ENCODE peak calls at places on chromosomes 11 and 22, in four cellular contexts. L is HepG2, V is HEK293T, H is GM12878. O is an unnamed sample.

GRCh38 chr22:37051629-37052385 is at the start of gene KCTD17:
- DNase-seq in L (no peak), V (peak; percentile 95), H (no peak), O (peak; percentile 38)

GRCh38 chr11:125569913-125570621 is 790 bp downstream of the EI24 start:
- DNase-seq in L (no peak), V (no peak), H (no peak), O (no peak)

GRCh38 chr11:61362542-61362875 is 335 bp downstream of the TMEM138 start:
- DNase-seq in L (peak; percentile 35), V (peak; percentile 27), H (no peak), O (no peak)

GRCh38 chr11:111604392-111605009 is 2.3 kb downstream of the SIK2 start:
- DNase-seq in L (peak; percentile 61), V (peak; percentile 42), H (peak; percentile 23), O (peak; percentile 32)

GRCh38 chr22:32721328-32722180 is 80.0 kb upstream of the TIMP3 start:
- DNase-seq in L (peak; percentile 20), V (no peak), H (no peak), O (no peak)

GRCh38 chr11:128530119-128531091 is 57.0 kb downstream of the ETS1 start:
- DNase-seq in L (no peak), V (no peak), H (no peak), O (no peak)

GRCh38 chr11:17293308-17293707 is 16.8 kb downstream of the NUCB2 start:
- DNase-seq in L (no peak), V (no peak), H (no peak), O (no peak)

GRCh38 chr11:75737314-75737713 is 19.7 kb downstream of the MOGAT2 start:
- DNase-seq in L (no peak), V (no peak), H (no peak), O (no peak)

GRCh38 chr11:69611548-69612526 is 29.1 kb upstream of the CCND1 start:
- DNase-seq in L (no peak), V (no peak), H (no peak), O (no peak)

GRCh38 chr11:121372671-121373429 is 79.3 kb upstream of the SORL1 start:
- DNase-seq in L (no peak), V (no peak), H (peak; percentile 82), O (peak; percentile 83)

GRCh38 chr11:92932023-92932422 is 37.4 kb upstream of the MTNR1B start:
- DNase-seq in L (no peak), V (no peak), H (no peak), O (no peak)

GRCh38 chr11:20309626-20310025 is 53.9 kb upstream of the HTATIP2 start:
- DNase-seq in L (no peak), V (no peak), H (no peak), O (no peak)

GRCh38 chr11:34830035-34830434 is 86.1 kb downstream of the APIP start:
- DNase-seq in L (no peak), V (no peak), H (no peak), O (no peak)

GRCh38 chr22:33867118-33867863 is 53.0 kb downstream of the LARGE1 start:
- DNase-seq in L (peak; percentile 48), V (no peak), H (no peak), O (no peak)

GRCh38 chr11:121535122-121535796 is 82.5 kb upstream of the SORL1-AS1 start:
- DNase-seq in L (no peak), V (no peak), H (no peak), O (no peak)

GRCh38 chr22:40030026-40030756 is 35.4 kb downstream of the FAM83F start:
- DNase-seq in L (no peak), V (no peak), H (no peak), O (no peak)

GRCh38 chr22:24506802-24507438 is 11.8 kb downstream of the UPB1 start:
- DNase-seq in L (peak; percentile 75), V (no peak), H (no peak), O (no peak)

GRCh38 chr11:117221775-117222517 is 9.9 kb downstream of the PCSK7 start:
- DNase-seq in L (no peak), V (no peak), H (no peak), O (no peak)

GRCh38 chr11:35791088-35791958 is 128.7 kb downstream of the TRIM44 start:
- DNase-seq in L (no peak), V (no peak), H (no peak), O (no peak)

GRCh38 chr22:43887391-43887790 is 4.4 kb downstream of the PNPLA5 start:
- DNase-seq in L (no peak), V (no peak), H (no peak), O (no peak)
- TF ChIP-seq SUZ12 in L (no peak), V (no peak), H (no peak), O (no peak)

GRCh38 chr11:71370895-71371673 is 77.1 kb downstream of the DHCR7 start:
- DNase-seq in L (no peak), V (no peak), H (no peak), O (peak; percentile 3)

GRCh38 chr11:71370020-71370747 is 78.0 kb downstream of the DHCR7 start:
- DNase-seq in L (no peak), V (no peak), H (no peak), O (no peak)

GRCh38 chr11:71371674-71372069 is 76.5 kb downstream of the DHCR7 start:
- DNase-seq in L (no peak), V (no peak), H (no peak), O (no peak)

GRCh38 chr11:71372693-71373657 is 75.2 kb downstream of the DHCR7 start:
- DNase-seq in L (peak; percentile 26), V (no peak), H (peak; percentile 53), O (peak; percentile 15)

GRCh38 chr11:71373791-71374454 is 74.3 kb downstream of the DHCR7 start:
- DNase-seq in L (no peak), V (no peak), H (peak; percentile 71), O (no peak)
- TF ChIP-seq SUZ12 in L (no peak), V (no peak), H (no peak), O (no peak)

DNA sequence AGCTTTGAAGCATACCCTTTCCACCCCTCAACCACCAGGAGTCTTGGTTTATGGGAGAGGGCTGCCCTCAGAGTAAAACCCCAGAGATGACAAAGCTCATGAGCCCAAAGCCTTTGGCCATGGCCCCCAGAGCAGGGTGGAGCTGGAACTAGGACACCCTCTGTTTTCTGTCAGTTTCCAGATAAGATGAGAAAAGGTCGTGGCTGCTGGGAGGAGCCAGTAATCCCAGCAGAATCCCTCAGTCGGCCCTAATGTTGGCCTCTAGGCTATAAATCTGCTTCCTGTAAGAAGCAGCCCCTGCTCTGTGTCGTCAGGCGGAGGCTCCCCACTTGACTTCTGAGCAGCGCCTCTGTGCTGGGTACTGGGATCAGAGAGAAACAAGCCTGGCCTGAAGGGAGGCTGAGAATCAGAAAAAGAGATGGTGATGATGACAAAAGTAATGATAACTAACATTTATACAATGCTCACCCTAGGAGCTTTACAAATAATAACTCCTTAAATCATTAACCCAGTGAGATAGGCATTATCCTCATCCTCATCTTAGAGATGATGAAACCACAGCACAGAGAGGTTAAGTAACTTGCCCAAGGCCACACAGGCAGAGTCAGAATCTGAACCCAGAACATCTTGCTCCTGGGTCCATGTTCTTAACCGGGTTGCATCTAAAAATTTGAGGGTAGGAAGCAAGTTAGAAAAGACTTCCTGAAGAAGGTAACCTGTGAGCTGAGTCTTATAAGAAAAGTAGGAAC is 471.4 kb downstream of the SOX6 start:
- DNase-seq in L (no peak), V (no peak), H (no peak), O (no peak)
- TF ChIP-seq SUZ12 in L (no peak), V (no peak), H (no peak), O (no peak)

GRCh38 chr22:27110985-27111451 is 453.6 kb downstream of the MIAT start:
- DNase-seq in L (peak; percentile 49), V (no peak), H (no peak), O (no peak)

GRCh38 chr22:27107005-27107404 is 449.6 kb downstream of the MIAT start:
- DNase-seq in L (no peak), V (no peak), H (no peak), O (no peak)

GRCh38 chr22:27105142-27106025 is 448.0 kb downstream of the MIAT start:
- DNase-seq in L (no peak), V (no peak), H (no peak), O (no peak)

GRCh38 chr22:27108425-27109114 is 451.2 kb downstream of the MIAT start:
- DNase-seq in L (no peak), V (no peak), H (no peak), O (no peak)

DNA sequence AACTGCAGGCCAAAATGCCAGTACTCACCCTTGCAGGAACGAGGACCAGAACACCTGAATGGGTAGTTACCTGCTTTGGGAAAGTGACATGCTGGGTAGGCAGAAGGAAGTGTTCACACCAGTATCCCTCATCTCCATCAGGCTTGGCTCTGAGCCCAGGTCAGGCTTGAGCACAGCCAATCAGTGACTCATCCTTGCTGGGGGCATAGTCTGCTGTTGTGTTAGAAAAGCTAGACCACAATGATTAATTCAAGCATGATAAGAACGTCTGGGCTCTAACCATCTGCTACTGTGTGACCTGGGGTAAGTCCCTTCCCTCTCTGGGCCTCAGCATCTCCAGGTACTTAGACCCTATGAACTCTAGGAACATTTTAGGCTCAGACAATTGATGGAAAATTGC is 450.4 kb downstream of the MIAT start:
- DNase-seq in L (peak; percentile 30), V (no peak), H (no peak), O (no peak)
- TF ChIP-seq SUZ12 in L (no peak), V (no peak), H (no peak), O (no peak)

GRCh38 chr11:119486691-119487259 is 63.8 kb upstream of the THY1 start:
- DNase-seq in L (no peak), V (no peak), H (no peak), O (no peak)
- TF ChIP-seq SUZ12 in L (no peak), V (no peak), H (no peak), O (no peak)

GRCh38 chr22:31329029-31329428 is 17.1 kb downstream of the PATZ1 start:
- DNase-seq in L (no peak), V (no peak), H (no peak), O (no peak)
- TF ChIP-seq SUZ12 in L (no peak), V (no peak), H (no peak), O (no peak)

GRCh38 chr11:118276422-118276821 is 12.3 kb upstream of the MPZL2 start:
- DNase-seq in L (no peak), V (no peak), H (no peak), O (no peak)
- TF ChIP-seq SUZ12 in L (no peak), V (no peak), H (no peak), O (no peak)

GRCh38 chr22:45212306-45212709 is 28.4 kb downstream of the KIAA0930 start:
- DNase-seq in L (no peak), V (no peak), H (no peak), O (no peak)
- TF ChIP-seq SUZ12 in L (no peak), V (no peak), H (no peak), O (no peak)

DNA sequence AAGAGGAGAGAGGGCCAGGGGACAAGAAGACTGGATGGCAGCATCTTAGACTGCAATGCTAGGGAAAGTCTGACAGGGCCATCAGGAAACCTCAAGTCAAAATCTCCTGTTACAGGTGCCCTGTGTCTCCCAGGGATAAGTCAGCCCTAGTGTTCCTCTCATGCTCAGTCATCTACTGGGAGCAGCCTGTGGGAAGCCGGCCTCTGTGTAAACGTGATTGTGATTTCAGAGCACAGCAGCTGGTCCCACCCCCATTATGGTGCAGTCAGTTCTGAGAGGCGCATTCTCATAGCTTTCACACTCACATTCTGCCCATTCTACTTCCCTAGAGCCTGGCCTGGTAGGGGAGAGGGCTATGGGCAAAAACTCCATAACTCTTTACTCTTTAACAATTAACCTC is 7.2 kb upstream of the SLN start:
- DNase-seq in L (no peak), V (no peak), H (no peak), O (no peak)
- TF ChIP-seq SUZ12 in L (no peak), V (no peak), H (no peak), O (no peak)

O was measured in NT2/D1.